ENCODE peak calls at places on chromosomes 4 and X, in ten cellular contexts. F is NAMALWA; E is H54; R is LoVo; N is heart left ventricle; C is CD8-positive, alpha-beta memory T cell; M is cardiac muscle cell; Y is ACHN; X is GM06990; L is anterior cingulate cortex. T is an unnamed sample.

GRCh38 chr4:180557348-180557747 is 1685.9 kb upstream of the TENM3 start:
- DNase-seq in F (peak; percentile 39), E (no peak), R (no peak), N (no peak), C (no peak), M (no peak), Y (peak; percentile 22), X (no peak), L (no peak), T (peak; percentile 14)

GRCh38 chr4:56728512-56728911 is 47.4 kb upstream of the HOPX start:
- DNase-seq in F (no peak), E (no peak), R (peak; percentile 63), N (peak; percentile 64), C (no peak), M (no peak), Y (no peak), X (no peak), L (no peak), T (no peak)

GRCh38 chrX:149699761-149700160 is 12.1 kb upstream of the MAGEA11 start:
- DNase-seq in F (peak; percentile 3), E (no peak), R (no peak), N (no peak), C (no peak), M (no peak), Y (no peak), X (no peak), L (no peak), T (no peak)

GRCh38 chr4:1021386-1022050 is 10.1 kb downstream of the FGFRL1 start:
- DNase-seq in F (peak; percentile 79), E (no peak), R (no peak), N (no peak), C (no peak), M (no peak), Y (no peak), X (peak; percentile 45), L (no peak), T (no peak)

GRCh38 chr4:24514808-24515207 is 69.5 kb downstream of the DHX15 start:
- DNase-seq in F (peak; percentile 45), E (no peak), R (no peak), N (no peak), C (no peak), M (no peak), Y (no peak), X (no peak), L (no peak), T (no peak)

GRCh38 chrX:154735695-154736393 is 15.0 kb downstream of the GAB3 start:
- DNase-seq in F (no peak), E (no peak), R (no peak), N (peak; percentile 83), C (no peak), M (no peak), Y (no peak), X (no peak), L (no peak), T (no peak)

GRCh38 chr4:11497972-11498371 is 69.3 kb upstream of the HS3ST1 start:
- DNase-seq in F (no peak), E (no peak), R (no peak), N (no peak), C (no peak), M (no peak), Y (no peak), X (no peak), L (no peak), T (no peak)

GRCh38 chr4:2066571-2067445 is 7.7 kb downstream of the NAT8L start:
- DNase-seq in F (no peak), E (no peak), R (no peak), N (peak; percentile 17), C (peak; percentile 31), M (no peak), Y (no peak), X (no peak), L (no peak), T (no peak)

GRCh38 chr4:66927937-66928336 is 617.4 kb downstream of the CENPC start:
- DNase-seq in F (no peak), E (no peak), R (no peak), N (no peak), C (no peak), M (peak; percentile 69), Y (no peak), X (no peak), L (no peak), T (no peak)

GRCh38 chr4:2082118-2082517 is 23.0 kb downstream of the NAT8L start:
- DNase-seq in F (no peak), E (no peak), R (no peak), N (no peak), C (no peak), M (no peak), Y (no peak), X (no peak), L (no peak), T (no peak)

GRCh38 chrX:153739754-153740486 is 15.3 kb downstream of the ABCD1 start:
- DNase-seq in F (no peak), E (no peak), R (no peak), N (no peak), C (no peak), M (no peak), Y (no peak), X (no peak), L (no peak), T (no peak)

GRCh38 chr4:91754716-91755115 is 549.0 kb upstream of the GRID2 start:
- DNase-seq in F (no peak), E (no peak), R (no peak), N (no peak), C (no peak), M (no peak), Y (no peak), X (no peak), L (no peak), T (no peak)

GRCh38 chrX:77937291-77937690 is 26.8 kb downstream of the ATP7A start:
- DNase-seq in F (no peak), E (no peak), R (peak; percentile 57), N (no peak), C (no peak), M (no peak), Y (no peak), X (no peak), L (no peak), T (no peak)

GRCh38 chr4:25439913-25440477 is 62.9 kb downstream of the ANAPC4 start:
- DNase-seq in F (peak; percentile 82), E (peak; percentile 38), R (peak; percentile 75), N (no peak), C (peak; percentile 57), M (peak; percentile 72), Y (peak; percentile 71), X (no peak), L (peak; percentile 23), T (peak; percentile 66)